ENCODE peak calls at places on chromosomes 3 and 15, in ten cellular contexts. One of them, this sample, is unnamed.

GRCh38 chr15:77667835-77668234 is 35.1 kb upstream of the LINGO1 start:
- DNase-seq in NCI-H1092 treated with DMSO at 0.1 percent for 48 hours: no peak
- DNase-seq in ELR: no peak
- DNase-seq in KBM-7: no peak
- DNase-seq in SW480: no peak
- DNase-seq in lower lobe of right lung: no peak
- DNase-seq in RPMI8226: no peak
- DNase-seq in breast epithelium: no peak
- DNase-seq in caudate nucleus: no peak
- DNase-seq in T follicular helper cell: no peak
- DNase-seq in this sample: no peak

GRCh38 chr3:45690331-45691035 is 1.3 kb downstream of the SACM1L start:
- DNase-seq in KBM-7: peak; percentile 65
- DNase-seq in ELR: peak; percentile 37
- DNase-seq in T follicular helper cell: no peak
- DNase-seq in caudate nucleus: no peak
- DNase-seq in NCI-H1092 treated with DMSO at 0.1 percent for 48 hours: no peak
- DNase-seq in lower lobe of right lung: no peak
- DNase-seq in RPMI8226: peak; percentile 60
- DNase-seq in breast epithelium: no peak
- DNase-seq in SW480: no peak
- DNase-seq in this sample: peak; percentile 71

GRCh38 chr3:177053107-177053506 is 144.2 kb downstream of the TBL1XR1 start:
- DNase-seq in lower lobe of right lung: no peak
- DNase-seq in KBM-7: no peak
- DNase-seq in breast epithelium: no peak
- DNase-seq in SW480: no peak
- DNase-seq in RPMI8226: no peak
- DNase-seq in ELR: no peak
- DNase-seq in NCI-H1092 treated with DMSO at 0.1 percent for 48 hours: no peak
- DNase-seq in T follicular helper cell: no peak
- DNase-seq in caudate nucleus: no peak
- DNase-seq in this sample: no peak

GRCh38 chr3:179526989-179527391 is 35.7 kb upstream of the ACTL6A start:
- DNase-seq in caudate nucleus: no peak
- DNase-seq in breast epithelium: no peak
- DNase-seq in lower lobe of right lung: no peak
- DNase-seq in KBM-7: peak; percentile 69
- DNase-seq in ELR: peak; percentile 76
- DNase-seq in RPMI8226: no peak
- DNase-seq in SW480: peak; percentile 19
- DNase-seq in NCI-H1092 treated with DMSO at 0.1 percent for 48 hours: peak; percentile 8
- DNase-seq in T follicular helper cell: no peak
- DNase-seq in this sample: peak; percentile 92

GRCh38 chr3:72818092-72818721 is 30.0 kb downstream of the SHQ1 start:
- DNase-seq in NCI-H1092 treated with DMSO at 0.1 percent for 48 hours: peak; percentile 27
- DNase-seq in RPMI8226: no peak
- DNase-seq in caudate nucleus: no peak
- DNase-seq in T follicular helper cell: no peak
- DNase-seq in ELR: peak; percentile 32
- DNase-seq in breast epithelium: no peak
- DNase-seq in SW480: peak; percentile 34
- DNase-seq in KBM-7: peak; percentile 21
- DNase-seq in lower lobe of right lung: no peak
- DNase-seq in this sample: peak; percentile 62

GRCh38 chr3:123489400-123490004 is 40.6 kb upstream of the ADCY5 start:
- DNase-seq in KBM-7: peak; percentile 69
- DNase-seq in lower lobe of right lung: peak; percentile 59
- DNase-seq in breast epithelium: peak; percentile 68
- DNase-seq in T follicular helper cell: peak; percentile 6
- DNase-seq in caudate nucleus: peak; percentile 49
- DNase-seq in SW480: peak; percentile 52
- DNase-seq in RPMI8226: peak; percentile 52
- DNase-seq in NCI-H1092 treated with DMSO at 0.1 percent for 48 hours: peak; percentile 32
- DNase-seq in ELR: peak; percentile 68
- DNase-seq in this sample: peak; percentile 65

GRCh38 chr15:88664151-88664778 is 25.4 kb downstream of the ISG20 start:
- DNase-seq in RPMI8226: peak; percentile 46
- DNase-seq in ELR: peak; percentile 41
- DNase-seq in T follicular helper cell: peak; percentile 36
- DNase-seq in caudate nucleus: no peak
- DNase-seq in KBM-7: peak; percentile 51
- DNase-seq in breast epithelium: peak; percentile 37
- DNase-seq in NCI-H1092 treated with DMSO at 0.1 percent for 48 hours: no peak
- DNase-seq in lower lobe of right lung: no peak
- DNase-seq in SW480: peak; percentile 33
- DNase-seq in this sample: peak; percentile 7

GRCh38 chr3:38017445-38018295 is 11.8 kb downstream of the PLCD1 start:
- DNase-seq in ELR: no peak
- DNase-seq in lower lobe of right lung: no peak
- DNase-seq in RPMI8226: no peak
- DNase-seq in KBM-7: no peak
- DNase-seq in SW480: no peak
- DNase-seq in T follicular helper cell: no peak
- DNase-seq in caudate nucleus: no peak
- DNase-seq in NCI-H1092 treated with DMSO at 0.1 percent for 48 hours: no peak
- DNase-seq in breast epithelium: no peak
- DNase-seq in this sample: peak; percentile 72

GRCh38 chr15:74541494-74542191 is 623 bp downstream of the ARID3B start:
- DNase-seq in caudate nucleus: no peak
- DNase-seq in RPMI8226: peak; percentile 73
- DNase-seq in T follicular helper cell: peak; percentile 44
- DNase-seq in NCI-H1092 treated with DMSO at 0.1 percent for 48 hours: peak; percentile 17
- DNase-seq in lower lobe of right lung: peak; percentile 50
- DNase-seq in ELR: peak; percentile 82
- DNase-seq in breast epithelium: peak; percentile 52
- DNase-seq in SW480: peak; percentile 58
- DNase-seq in KBM-7: peak; percentile 93
- DNase-seq in this sample: peak; percentile 58

GRCh38 chr15:64808785-64809453 is 16.5 kb downstream of the PIF1 start:
- DNase-seq in RPMI8226: no peak
- DNase-seq in lower lobe of right lung: no peak
- DNase-seq in KBM-7: no peak
- DNase-seq in T follicular helper cell: no peak
- DNase-seq in breast epithelium: no peak
- DNase-seq in caudate nucleus: no peak
- DNase-seq in ELR: no peak
- DNase-seq in NCI-H1092 treated with DMSO at 0.1 percent for 48 hours: no peak
- DNase-seq in SW480: no peak
- DNase-seq in this sample: peak; percentile 28

GRCh38 chr3:127747751-127748521 is 74.4 kb downstream of the MGLL start:
- DNase-seq in lower lobe of right lung: peak; percentile 79
- DNase-seq in T follicular helper cell: no peak
- DNase-seq in ELR: peak; percentile 96
- DNase-seq in RPMI8226: no peak
- DNase-seq in caudate nucleus: no peak
- DNase-seq in breast epithelium: peak; percentile 52
- DNase-seq in SW480: no peak
- DNase-seq in NCI-H1092 treated with DMSO at 0.1 percent for 48 hours: peak; percentile 78
- DNase-seq in KBM-7: no peak
- DNase-seq in this sample: peak; percentile 88

GRCh38 chr3:136305879-136306278 is 55.7 kb downstream of the PCCB start:
- DNase-seq in breast epithelium: no peak
- DNase-seq in KBM-7: peak; percentile 82
- DNase-seq in lower lobe of right lung: no peak
- DNase-seq in SW480: peak; percentile 34
- DNase-seq in T follicular helper cell: no peak
- DNase-seq in ELR: no peak
- DNase-seq in NCI-H1092 treated with DMSO at 0.1 percent for 48 hours: peak; percentile 10
- DNase-seq in caudate nucleus: no peak
- DNase-seq in RPMI8226: peak; percentile 41
- DNase-seq in this sample: peak; percentile 40

This sample was measured in NCI-H69.